ENCODE peak calls at places on chromosomes 1 and 21, in eight cellular contexts. V, Y, S, Q, R, G, E and A are unnamed samples.

GRCh38 chr1:7671676-7672075 is 99.4 kb upstream of the VAMP3 start:
- DNase-seq in Y (no peak), E (no peak), S (no peak), Q (no peak), V (no peak), G (no peak), R (no peak), A (no peak)

GRCh38 chr1:19255288-19255687 is 3.7 kb downstream of the MRTO4 start:
- DNase-seq in S (no peak), E (no peak), G (no peak), R (no peak), Y (no peak), V (no peak), Q (no peak), A (no peak)

GRCh38 chr1:119327436-119328155 is 41.0 kb upstream of the HAO2 start:
- DNase-seq in E (no peak), G (peak), V (peak), S (peak), Q (peak), R (peak), Y (no peak), A (peak)

GRCh38 chr21:15004721-15005370 is 60.0 kb downstream of the NRIP1 start:
- DNase-seq in G (no peak), V (no peak), E (no peak), Q (no peak), S (no peak), Y (no peak), R (no peak), A (peak)

GRCh38 chr1:162660598-162660997 is 28.3 kb downstream of the DDR2 start:
- DNase-seq in V (no peak), R (no peak), G (no peak), S (no peak), E (no peak), Q (no peak), Y (no peak), A (no peak)

GRCh38 chr1:68479501-68479900 is 17.4 kb downstream of the DEPDC1 start:
- DNase-seq in R (no peak), G (no peak), S (no peak), V (no peak), Y (no peak), E (no peak), Q (no peak), A (no peak)

GRCh38 chr1:18668750-18669404 is 38.2 kb downstream of the PAX7 start:
- DNase-seq in S (no peak), G (no peak), E (peak), V (no peak), Y (peak), R (no peak), Q (no peak), A (no peak)

GRCh38 chr1:233509596-233509995 is 104.3 kb upstream of the KCNK1 start:
- DNase-seq in Q (no peak), S (no peak), E (no peak), Y (peak), V (no peak), R (no peak), G (no peak), A (no peak)

GRCh38 chr1:167454929-167455785 is 63.2 kb downstream of the CD247 start:
- DNase-seq in G (peak), Y (peak), S (peak), R (peak), V (no peak), E (peak), Q (peak), A (peak)

GRCh38 chr1:99869723-99870122 is 19.6 kb downstream of the AGL start:
- DNase-seq in G (no peak), R (no peak), S (no peak), Q (no peak), V (no peak), Y (no peak), E (no peak), A (no peak)

GRCh38 chr1:15337656-15338402 is 71.9 kb upstream of the EFHD2 start:
- DNase-seq in Q (peak), G (no peak), R (peak), E (no peak), Y (peak), S (no peak), V (peak), A (no peak)

GRCh38 chr1:207832796-207833195 is 78.1 kb downstream of the CD34 start:
- DNase-seq in G (no peak), Q (no peak), S (no peak), E (no peak), R (no peak), V (no peak), Y (no peak), A (no peak)

GRCh38 chr1:2641381-2642130 is 8.7 kb upstream of the MMEL1 start:
- DNase-seq in R (no peak), Y (no peak), E (no peak), S (peak), G (peak), Q (no peak), V (no peak), A (no peak)

DNA sequence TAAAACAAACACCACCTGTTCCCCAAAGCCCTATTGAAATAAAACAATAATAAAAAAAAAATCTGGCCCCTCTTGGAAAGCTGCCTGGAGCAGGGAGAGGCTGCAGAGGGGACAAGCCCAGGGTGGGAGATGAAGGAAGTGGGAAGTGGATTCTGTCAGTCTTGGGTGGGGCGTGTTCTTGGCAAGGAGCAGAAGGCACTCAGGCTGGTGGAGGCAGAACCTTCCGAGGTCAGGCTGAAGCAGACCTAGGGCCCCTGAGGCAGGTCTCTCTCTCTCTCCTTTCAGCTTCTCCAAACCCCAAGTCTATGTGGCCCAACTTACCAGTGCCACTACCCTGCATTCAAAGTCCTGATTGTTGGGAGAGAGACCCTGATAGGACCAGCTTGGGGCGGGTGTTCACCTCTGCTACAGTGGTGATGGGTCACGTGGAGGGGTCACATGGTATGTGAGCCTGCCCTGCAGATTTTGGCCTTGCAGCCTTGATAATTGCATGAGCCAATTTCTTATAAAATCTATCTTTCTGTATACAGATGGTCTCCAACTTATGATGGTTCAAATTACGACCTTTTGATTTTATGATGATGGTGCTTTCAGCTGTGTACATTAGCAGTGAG is 145.4 kb upstream of the C1orf174 start:
- DNase-seq in Y (no peak), Q (no peak), G (no peak), V (no peak), S (no peak), E (no peak), R (no peak), A (no peak)
- H3K4me3 ChIP-seq in Y (no peak), Q (no peak), G (no peak), V (no peak), S (no peak), E (no peak), R (no peak), A (no peak)

GRCh38 chr1:153546796-153547559 is 1.4 kb upstream of the S100A4 start:
- DNase-seq in Q (no peak), G (no peak), E (no peak), Y (no peak), V (no peak), R (no peak), S (no peak), A (no peak)
- H3K4me3 ChIP-seq in Q (peak), G (no peak), E (no peak), Y (no peak), V (no peak), R (no peak), S (no peak), A (no peak)

DNA sequence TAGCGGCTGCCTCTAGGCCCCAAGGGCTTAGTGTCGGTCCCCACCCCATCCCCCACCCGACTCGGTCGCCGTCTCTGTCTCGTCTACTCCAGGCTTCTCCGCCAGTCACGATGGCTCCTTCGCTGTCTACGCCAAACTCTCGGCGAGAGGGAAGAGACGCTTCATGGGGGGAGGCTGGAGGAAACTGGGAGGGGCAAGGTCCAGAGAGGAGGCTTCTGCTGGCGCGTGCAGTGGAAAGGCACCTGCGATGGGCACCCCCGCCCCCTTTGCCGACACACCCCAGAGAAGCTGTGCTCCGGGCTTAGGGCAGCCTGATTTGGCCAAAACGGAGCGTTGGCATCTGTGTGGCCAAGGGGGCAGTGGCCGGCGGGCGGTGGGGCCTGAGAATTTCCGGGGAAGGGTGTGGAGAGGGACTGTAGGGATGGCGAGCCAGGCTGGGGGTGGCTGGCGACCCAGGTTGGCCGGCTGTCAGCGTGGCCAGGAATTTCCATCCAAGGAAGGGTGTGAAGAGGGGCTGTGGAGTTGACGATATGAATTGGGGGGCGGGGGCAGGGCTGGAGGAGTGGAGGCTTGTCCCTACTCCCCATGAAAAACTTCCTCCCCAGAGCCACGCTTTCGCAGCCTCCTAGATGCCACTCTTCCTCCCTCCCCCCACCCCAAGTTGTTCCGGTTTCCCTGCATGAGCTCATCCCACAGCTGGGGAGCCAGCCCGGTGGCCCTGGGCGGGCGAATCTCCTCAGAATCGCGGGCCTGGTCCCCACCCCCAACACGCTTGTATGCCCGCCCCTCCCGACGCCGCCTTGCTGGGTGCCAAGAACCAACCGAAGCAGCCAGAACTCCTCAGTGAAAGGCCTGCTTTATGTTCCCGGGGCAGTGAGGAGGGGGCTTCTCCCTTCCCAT is 1.4 kb upstream of the CSMD2 start:
- DNase-seq in Q (no peak), Y (no peak), G (peak), V (no peak), S (no peak), E (no peak), R (no peak), A (no peak)
- H3K4me3 ChIP-seq in Q (peak), Y (no peak), G (peak), V (no peak), S (no peak), E (no peak), R (no peak), A (no peak)

GRCh38 chr1:40664791-40665190 is 691 bp downstream of the RIMS3 start:
- DNase-seq in S (no peak), E (no peak), G (no peak), R (no peak), V (no peak), Q (no peak), Y (no peak), A (no peak)
- H3K4me3 ChIP-seq in S (peak), E (no peak), G (peak), R (no peak), V (no peak), Q (no peak), Y (peak), A (peak)

DNA sequence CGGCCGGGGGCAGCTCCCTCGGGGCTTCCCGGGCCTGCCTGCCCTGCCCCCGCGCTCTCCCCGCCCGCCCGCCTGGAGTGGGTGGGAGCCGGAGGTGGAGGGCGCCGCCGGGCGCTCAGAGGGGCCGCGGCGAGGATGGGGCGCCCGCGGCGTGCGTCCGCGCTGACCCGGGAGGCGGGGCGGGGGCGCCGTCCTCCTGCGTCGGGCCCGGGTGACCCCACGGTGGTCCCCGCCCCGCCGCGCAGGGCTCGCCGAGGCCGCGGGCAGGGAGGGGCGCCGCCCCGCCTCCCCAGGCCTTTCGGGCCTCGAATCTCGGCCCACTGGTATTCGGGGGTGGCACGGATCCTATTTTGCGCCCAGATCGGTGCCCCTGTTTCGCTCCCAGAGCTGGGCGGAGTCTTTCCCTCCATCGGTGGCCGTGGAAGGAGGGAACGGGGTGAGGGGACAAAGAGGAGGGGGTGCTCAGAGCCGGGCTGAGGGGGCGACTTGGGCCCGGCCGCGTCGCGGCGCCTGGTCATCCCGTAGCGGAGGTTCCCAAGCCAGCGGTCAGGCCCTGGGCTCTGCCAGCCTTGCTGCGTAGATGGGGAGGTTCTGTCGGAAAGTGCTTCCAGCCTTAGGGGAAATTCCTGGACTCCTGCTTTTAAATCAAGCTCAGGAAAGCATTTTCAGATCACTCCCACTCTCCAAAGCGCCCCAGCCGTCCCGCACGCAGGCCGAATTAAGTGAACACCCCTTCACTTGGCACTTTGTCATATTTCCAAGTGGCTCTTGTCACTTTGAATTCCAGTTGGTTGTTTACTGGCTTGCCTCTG is 546 bp downstream of the PATJ start:
- DNase-seq in E (peak), Y (peak), R (peak), S (peak), Q (peak), V (no peak), G (peak), A (peak)
- H3K4me3 ChIP-seq in E (peak), Y (peak), R (peak), S (peak), Q (peak), V (peak), G (peak), A (peak)

DNA sequence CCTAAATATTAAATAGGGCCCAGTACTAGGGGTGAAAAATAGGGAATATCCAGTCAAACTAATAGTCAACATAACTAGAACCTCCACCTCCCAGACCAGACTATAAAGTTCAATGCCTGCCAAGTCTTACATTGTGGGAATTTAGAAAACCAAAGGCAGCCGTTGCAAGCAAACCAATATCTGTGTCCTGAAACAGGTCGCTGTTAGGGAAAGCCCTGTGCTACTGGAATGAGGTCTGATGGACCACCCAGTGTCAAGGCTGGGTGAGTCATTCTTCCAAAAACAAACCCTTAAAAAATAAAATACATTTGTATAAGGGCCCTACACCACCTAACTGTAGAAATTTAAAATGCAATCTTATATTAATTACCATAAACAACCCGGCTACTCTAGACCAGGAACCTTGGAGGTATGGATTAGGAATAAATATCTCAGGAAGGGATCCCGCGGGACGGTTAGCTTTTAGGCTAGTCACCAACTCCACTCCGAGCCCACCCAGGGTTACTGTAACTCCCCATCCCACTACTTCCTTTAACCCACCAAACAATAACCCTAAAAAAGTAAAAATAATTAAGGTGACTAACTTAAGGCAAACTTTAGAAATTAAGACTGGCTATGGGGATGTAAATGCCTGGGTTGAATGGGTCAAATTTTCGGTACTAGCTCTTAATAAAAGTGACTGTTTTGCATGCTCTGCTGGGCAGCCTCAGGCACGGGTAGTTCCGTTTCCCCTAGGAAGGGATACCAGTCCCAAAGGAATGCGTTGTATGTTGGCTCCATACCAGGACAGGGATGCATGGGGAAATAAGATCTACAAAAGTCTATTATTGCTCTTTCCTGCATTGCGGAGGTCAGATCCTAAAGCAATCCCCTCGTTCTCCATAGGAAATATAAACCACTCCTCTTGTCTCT is 65.4 kb upstream of the TLR5 start:
- DNase-seq in S (no peak), E (no peak), Q (no peak), G (no peak), Y (peak), V (no peak), R (no peak), A (no peak)
- H3K4me3 ChIP-seq in S (no peak), E (no peak), Q (no peak), G (no peak), Y (no peak), V (no peak), R (no peak), A (no peak)

DNA sequence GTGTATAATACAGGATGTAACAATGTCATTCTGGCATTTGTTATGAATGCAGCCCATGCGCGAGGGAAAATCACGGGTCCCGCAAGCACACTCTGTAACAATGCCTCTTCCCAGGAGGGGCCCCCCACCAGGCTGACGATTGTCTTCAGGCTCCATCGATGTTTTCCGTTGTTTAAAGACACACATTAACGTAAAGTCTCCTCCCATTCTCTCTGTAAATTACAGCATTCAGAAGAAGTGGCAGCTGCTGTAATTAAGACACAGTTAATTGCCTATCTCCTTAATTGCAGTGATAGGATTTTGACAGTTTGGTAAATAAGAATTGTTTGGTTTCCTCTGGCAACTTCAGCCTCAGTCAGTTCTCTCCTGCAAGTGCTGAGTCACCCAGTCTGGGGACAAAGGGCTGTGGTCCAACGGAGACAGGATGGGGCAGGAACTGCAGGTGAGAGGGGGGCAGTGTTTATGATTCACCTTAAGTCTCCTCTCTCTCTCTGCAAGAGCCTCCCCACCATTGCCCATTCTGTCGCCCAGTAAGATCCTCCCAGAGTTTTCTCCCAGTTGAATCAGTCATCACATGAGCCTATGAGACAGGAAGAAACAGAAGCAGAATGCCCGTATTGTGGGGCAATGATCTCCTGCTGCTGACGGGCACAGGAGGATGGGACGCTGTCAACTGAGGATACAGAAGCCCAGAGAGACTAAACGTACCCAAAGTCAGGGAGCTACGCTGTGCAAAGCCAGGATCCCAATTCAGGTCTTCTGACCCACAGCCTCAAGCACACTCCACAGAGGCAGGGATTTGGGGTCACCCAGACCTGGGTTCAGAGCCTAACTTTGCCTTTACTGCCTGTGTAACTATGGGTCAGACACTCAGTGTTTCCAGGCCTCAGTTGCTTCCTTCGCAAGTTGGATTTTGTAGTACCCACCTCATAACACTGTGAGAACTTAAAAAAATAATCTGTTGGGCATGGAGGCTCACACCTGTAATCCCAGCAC is 110.0 kb downstream of the ADSS2 start:
- DNase-seq in Y (peak), V (no peak), Q (no peak), R (no peak), S (no peak), G (peak), E (peak), A (peak)
- H3K4me3 ChIP-seq in Y (peak), V (no peak), Q (no peak), R (no peak), S (no peak), G (no peak), E (no peak), A (no peak)